ENCODE peak calls at places on chromosomes 7 and 10, in four cellular contexts. W is HepG2, L is endothelial cell of umbilical vein, K is K562. B is an unnamed sample.

GRCh38 chr7:122695816-122696215 is 3.1 kb downstream of the RNF133 start:
- DNase-seq in L (no peak), K (no peak), W (peak), B (no peak)

GRCh38 chr7:155973451-155973997 is 161.3 kb upstream of the SHH start:
- DNase-seq in W (no peak), L (no peak), K (no peak), B (no peak)

GRCh38 chr7:67359900-67360299 is 363.3 kb downstream of the TYW1 start:
- DNase-seq in L (no peak), K (no peak), W (no peak), B (no peak)

GRCh38 chr7:100369105-100369504 is 4.2 kb upstream of the PILRA start:
- DNase-seq in L (no peak), K (no peak), W (no peak), B (peak)

GRCh38 chr10:28180654-28181053 is 122.2 kb downstream of the MPP7 start:
- DNase-seq in K (no peak), W (peak), L (no peak), B (no peak)

GRCh38 chr7:145106001-145106400 is 270.1 kb upstream of the TPK1 start:
- DNase-seq in W (no peak), L (no peak), K (no peak), B (no peak)

GRCh38 chr7:113086431-113086888 is at the start of gene GPR85:
- DNase-seq in K (peak), W (no peak), L (peak), B (peak)

GRCh38 chr7:94513565-94513860 is 3.9 kb downstream of the CASD1 start:
- DNase-seq in K (no peak), W (no peak), L (no peak), B (no peak)

GRCh38 chr7:28738384-28738783 is 219.7 kb downstream of the TRIL start:
- DNase-seq in K (no peak), L (no peak), W (no peak), B (no peak)

GRCh38 chr7:24715661-24716479 is 41.4 kb downstream of the GSDME start:
- DNase-seq in L (peak), K (peak), W (peak), B (peak)

GRCh38 chr10:119644215-119644826 is 6.9 kb upstream of the BAG3 start:
- DNase-seq in K (no peak), L (no peak), W (peak), B (no peak)

GRCh38 chr10:124745678-124746077 is 1.5 kb upstream of the FAM53B start:
- DNase-seq in W (peak), K (peak), L (peak), B (peak)

GRCh38 chr10:124745257-124745656 is 1.1 kb upstream of the FAM53B start:
- DNase-seq in K (no peak), W (no peak), L (no peak), B (no peak)

GRCh38 chr10:124743188-124744046 is 761 bp downstream of the FAM53B start:
- DNase-seq in W (no peak), K (peak), L (peak), B (peak)

GRCh38 chr10:124744688-124745055 is 494 bp upstream of the FAM53B start:
- DNase-seq in W (peak), L (peak), K (no peak), B (no peak)

GRCh38 chr10:124744047-124744687 is at the start of gene FAM53B:
- DNase-seq in L (peak), W (no peak), K (peak), B (peak)
- TF ChIP-seq CTCF in L (no peak), W (no peak), K (no peak), B (no peak)

DNA sequence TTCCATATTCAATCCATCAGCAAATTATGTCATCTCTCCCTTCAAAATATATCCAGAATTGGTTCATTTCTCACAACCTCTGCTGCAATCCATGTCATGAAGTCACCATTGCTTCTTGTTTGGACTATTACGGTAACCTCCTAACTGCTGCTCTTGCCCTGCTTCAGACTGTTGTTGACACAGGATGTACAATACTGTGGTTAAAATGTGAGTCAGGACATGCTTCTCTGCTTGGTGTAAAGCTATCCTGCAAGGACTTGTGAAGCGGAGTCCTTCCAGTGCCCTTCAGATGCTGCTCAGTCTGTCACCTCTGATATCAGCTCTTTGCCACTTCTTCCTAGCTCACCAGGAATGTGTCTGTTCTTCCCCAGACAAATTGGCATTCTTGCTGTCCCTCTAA is 10.4 kb upstream of the NXPH1 start:
- DNase-seq in L (no peak), K (no peak), W (no peak), B (no peak)
- TF ChIP-seq MYC in L (no peak), K (no peak), W (no peak), B (no peak)

GRCh38 chr7:135822396-135822795 is 73.8 kb upstream of the FAM180A start:
- DNase-seq in L (no peak), K (no peak), W (no peak), B (no peak)
- TF ChIP-seq POLR2A in L (no peak), K (no peak), W (no peak), B (no peak)

GRCh38 chr7:16114071-16114470 is 307.3 kb downstream of the CRPPA start:
- DNase-seq in K (no peak), L (no peak), W (no peak), B (no peak)

GRCh38 chr7:16115374-16115773 is 306.0 kb downstream of the CRPPA start:
- DNase-seq in K (no peak), L (no peak), W (no peak), B (no peak)

GRCh38 chr7:16113058-16113457 is 308.3 kb downstream of the CRPPA start:
- DNase-seq in K (no peak), L (no peak), W (no peak), B (no peak)

DNA sequence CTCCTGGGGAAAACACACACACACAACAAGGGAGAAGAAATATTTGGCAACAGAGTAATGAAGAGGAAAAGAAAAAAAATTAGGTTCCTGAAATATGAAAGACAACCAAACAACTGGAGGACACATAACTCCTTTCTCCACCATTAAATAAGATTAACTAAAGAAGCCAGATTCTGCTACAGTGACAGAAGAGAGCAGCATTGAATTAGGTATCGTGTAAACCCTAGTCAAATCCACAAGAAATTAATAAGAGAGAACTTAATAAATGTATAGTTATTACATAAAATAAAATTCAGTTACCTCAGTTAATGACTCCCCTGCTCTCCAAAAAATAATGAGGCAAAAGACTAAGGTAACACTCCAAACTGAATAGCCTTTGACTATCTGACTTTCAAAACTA is 306.7 kb downstream of the CRPPA start:
- DNase-seq in K (no peak), W (no peak), L (peak), B (peak)
- TF ChIP-seq CTCF in K (no peak), W (no peak), L (peak), B (no peak)

DNA sequence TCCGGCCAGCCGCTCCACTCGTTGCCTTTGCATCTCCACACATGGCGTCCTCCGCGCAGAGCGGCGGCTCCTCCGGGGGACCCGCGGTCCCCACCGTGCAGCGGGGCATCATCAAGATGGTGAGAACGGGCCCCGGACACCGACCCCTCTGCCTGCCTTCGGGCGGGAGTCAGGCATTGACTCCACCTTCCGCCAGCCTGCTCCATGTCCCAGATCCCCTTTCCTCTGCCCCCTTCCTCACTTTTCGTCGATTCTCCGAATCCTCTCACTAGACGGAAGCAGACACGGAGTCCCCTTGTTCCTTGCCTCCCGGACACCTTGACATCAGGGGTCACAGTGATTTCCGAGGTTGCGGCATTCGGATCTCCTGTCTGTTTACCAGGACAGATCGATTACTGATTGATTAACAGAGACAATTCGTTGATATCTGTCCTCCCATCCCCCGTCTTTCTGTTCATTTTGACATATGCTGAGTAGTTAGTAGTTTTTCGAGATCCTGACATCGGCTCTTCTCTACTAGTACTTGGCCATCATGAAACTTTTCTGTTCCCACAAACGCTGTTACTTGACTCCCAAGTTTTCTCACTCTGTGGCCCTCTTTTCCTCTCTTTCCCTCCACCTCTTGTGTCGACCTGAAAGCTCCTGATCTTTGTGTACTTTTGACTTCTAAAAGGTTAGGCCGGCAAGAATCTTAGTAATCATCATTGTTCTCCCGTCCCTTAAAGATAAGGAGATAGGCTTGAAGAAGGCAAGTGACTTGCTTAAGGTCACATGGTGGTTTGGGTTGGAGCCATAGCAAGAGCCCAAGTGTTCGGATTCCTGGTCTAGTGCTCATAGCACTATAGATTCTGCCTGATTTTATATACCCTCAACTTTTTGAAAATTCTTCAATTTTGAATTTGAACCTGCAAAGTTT is 597 bp downstream of the SND1 start:
- DNase-seq in L (peak), K (no peak), W (no peak), B (peak)
- TF ChIP-seq MYC in L (no peak), K (peak), W (no peak), B (no peak)

GRCh38 chr7:27112960-27113949 is 10.8 kb upstream of the HOXA2 start:
- DNase-seq in W (no peak), L (peak), K (no peak), B (no peak)
- TF ChIP-seq POLR2A in W (no peak), L (peak), K (no peak), B (no peak)

GRCh38 chr10:91088300-91089140 is 131.9 kb upstream of the PCGF5 start:
- DNase-seq in L (peak), K (no peak), W (peak), B (peak)
- TF ChIP-seq CTCF in L (no peak), K (peak), W (peak), B (peak)

GRCh38 chr7:134632052-134632451 is 14.6 kb upstream of the BPGM start:
- DNase-seq in L (no peak), W (no peak), K (no peak), B (no peak)

GRCh38 chr7:134630237-134630636 is 16.4 kb upstream of the BPGM start:
- DNase-seq in K (no peak), W (no peak), L (no peak), B (no peak)

GRCh38 chr7:134636008-134636449 is 10.6 kb upstream of the BPGM start:
- DNase-seq in W (no peak), K (no peak), L (peak), B (no peak)

GRCh38 chr7:134630890-134631289 is 15.8 kb upstream of the BPGM start:
- DNase-seq in W (no peak), L (peak), K (no peak), B (no peak)

GRCh38 chr7:134632937-134633540 is 13.6 kb upstream of the BPGM start:
- DNase-seq in W (peak), L (peak), K (peak), B (peak)
- TF ChIP-seq MYC in W (no peak), L (no peak), K (no peak), B (no peak)

B was measured in NB4.